ENCODE peak calls at places on chromosomes 12 and 14, in five cellular contexts. F, Z, I, X and P are unnamed samples.

GRCh38 chr14:103765526-103765925 is 49.9 kb downstream of the ZFYVE21 start:
- DNase-seq in F (no peak), Z (no peak), I (no peak), X (peak; percentile 19), P (no peak)

GRCh38 chr12:106070611-106071010 is 68.1 kb downstream of the NUAK1 start:
- DNase-seq in F (no peak), Z (no peak), I (no peak), X (no peak), P (no peak)

GRCh38 chr12:110885152-110885840 is 35.1 kb downstream of the MYL2 start:
- DNase-seq in F (no peak), Z (no peak), I (peak; percentile 55), X (no peak), P (no peak)

GRCh38 chr14:83260751-83261150 is 1727.1 kb upstream of the SEL1L start:
- DNase-seq in F (no peak), Z (no peak), I (no peak), X (no peak), P (no peak)

GRCh38 chr12:751192-751827 is 1.1 kb upstream of the WNK1 start:
- DNase-seq in F (peak; percentile 94), Z (peak; percentile 91), I (peak; percentile 92), X (peak; percentile 90), P (peak; percentile 96)

GRCh38 chr12:103839103-103839502 is 1.9 kb downstream of the NT5DC3 start:
- DNase-seq in F (no peak), Z (no peak), I (no peak), X (no peak), P (no peak)

GRCh38 chr14:64702493-64703392 is 1.5 kb upstream of the PLEKHG3 start:
- DNase-seq in F (no peak), Z (peak; percentile 65), I (peak; percentile 83), X (peak; percentile 78), P (no peak)

GRCh38 chr14:89190779-89191513 is 226.1 kb downstream of the FOXN3 start:
- DNase-seq in F (no peak), Z (no peak), I (no peak), X (no peak), P (no peak)

GRCh38 chr14:69226736-69227135 is 33.2 kb upstream of the GALNT16 start:
- DNase-seq in F (no peak), Z (no peak), I (no peak), X (no peak), P (no peak)

GRCh38 chr14:86333506-86333905 is 803.6 kb downstream of the FLRT2 start:
- DNase-seq in F (no peak), Z (no peak), I (no peak), X (no peak), P (no peak)

GRCh38 chr12:11615481-11615880 is 34.0 kb upstream of the ETV6 start:
- DNase-seq in F (no peak), Z (no peak), I (no peak), X (no peak), P (no peak)

GRCh38 chr14:100688598-100689499 is 37.8 kb upstream of the DLK1 start:
- DNase-seq in F (no peak), Z (no peak), I (peak; percentile 48), X (no peak), P (no peak)